ENCODE peak calls at places on chromosomes 7 and 10, in six cellular contexts. F, M, R, Y, X and G are unnamed samples.

GRCh38 chr10:119153661-119154060 is 11.9 kb downstream of the SFXN4 start:
- DNase-seq in F (no peak), M (no peak), R (no peak), Y (no peak), X (no peak), G (no peak)

GRCh38 chr7:30923774-30924413 is 12.2 kb downstream of the AQP1 start:
- DNase-seq in F (no peak), M (no peak), R (no peak), Y (no peak), X (no peak), G (peak; percentile 38)

GRCh38 chr7:114466911-114467310 is 52.3 kb downstream of the FOXP2 start:
- DNase-seq in F (no peak), M (no peak), R (no peak), Y (no peak), X (no peak), G (no peak)

GRCh38 chr10:24574161-24574560 is 149.5 kb downstream of the ARHGAP21 start:
- DNase-seq in F (no peak), M (no peak), R (no peak), Y (no peak), X (no peak), G (no peak)

GRCh38 chr10:127088908-127089307 is 107.5 kb downstream of the INSYN2A start:
- DNase-seq in F (no peak), M (no peak), R (no peak), Y (no peak), X (no peak), G (no peak)

GRCh38 chr10:101139421-101139911 is 8.4 kb downstream of the TLX1 start:
- DNase-seq in F (no peak), M (no peak), R (no peak), Y (peak; percentile 22), X (peak; percentile 15), G (peak; percentile 76)

GRCh38 chr10:31596765-31597164 is 277.7 kb downstream of the ZEB1 start:
- DNase-seq in F (no peak), M (no peak), R (no peak), Y (no peak), X (no peak), G (no peak)

GRCh38 chr10:93715345-93715744 is 13.0 kb upstream of the FRA10AC1 start:
- DNase-seq in F (no peak), M (no peak), R (no peak), Y (peak; percentile 63), X (no peak), G (no peak)

GRCh38 chr7:104299777-104300176 is 28.6 kb upstream of the LHFPL3 start:
- DNase-seq in F (no peak), M (no peak), R (no peak), Y (no peak), X (no peak), G (no peak)

GRCh38 chr10:42594246-42594650 is 44.1 kb downstream of the ZNF33B start:
- DNase-seq in F (no peak), M (no peak), R (no peak), Y (no peak), X (no peak), G (no peak)

GRCh38 chr7:98875501-98875900 is 2.8 kb upstream of the TRRAP start:
- DNase-seq in F (no peak), M (no peak), R (no peak), Y (no peak), X (no peak), G (no peak)

GRCh38 chr10:22002531-22003110 is 909 bp downstream of the DNAJC1 start:
- DNase-seq in F (peak; percentile 4), M (no peak), R (peak; percentile 11), Y (peak; percentile 20), X (peak; percentile 49), G (no peak)

GRCh38 chr10:72597897-72598296 is 28.0 kb downstream of the MICU1 start:
- DNase-seq in F (no peak), M (no peak), R (no peak), Y (peak; percentile 33), X (no peak), G (no peak)

GRCh38 chr7:150874401-150875198 is 22.3 kb downstream of the AOC1 start:
- DNase-seq in F (no peak), M (no peak), R (no peak), Y (peak; percentile 1), X (no peak), G (no peak)

GRCh38 chr10:131436467-131436866 is 124.9 kb upstream of the TCERG1L start:
- DNase-seq in F (no peak), M (no peak), R (no peak), Y (no peak), X (no peak), G (no peak)

GRCh38 chr7:100706672-100707311 is 871 bp downstream of the POP7 start:
- DNase-seq in F (no peak), M (no peak), R (no peak), Y (no peak), X (no peak), G (no peak)

GRCh38 chr10:7441395-7442161 is 30.7 kb upstream of the SFMBT2 start:
- DNase-seq in F (no peak), M (no peak), R (no peak), Y (no peak), X (no peak), G (no peak)

GRCh38 chr10:123451206-123451605 is 214.9 kb upstream of the GPR26 start:
- DNase-seq in F (no peak), M (no peak), R (no peak), Y (no peak), X (no peak), G (no peak)

GRCh38 chr10:10500941-10501340 is 516.7 kb upstream of the CELF2 start:
- DNase-seq in F (no peak), M (peak; percentile 20), R (no peak), Y (no peak), X (no peak), G (no peak)

GRCh38 chr7:149635561-149636329 is 137.6 kb downstream of the ZNF467 start:
- DNase-seq in F (no peak), M (no peak), R (no peak), Y (no peak), X (no peak), G (no peak)

GRCh38 chr7:134741901-134742635 is 37.4 kb upstream of the CALD1 start:
- DNase-seq in F (no peak), M (peak; percentile 84), R (no peak), Y (no peak), X (no peak), G (peak; percentile 53)

GRCh38 chr10:116160271-116160670 is 112.7 kb downstream of the GFRA1 start:
- DNase-seq in F (no peak), M (peak; percentile 28), R (no peak), Y (no peak), X (no peak), G (no peak)

GRCh38 chr10:85280014-85280413 is 951.6 kb downstream of the CCSER2 start:
- DNase-seq in F (no peak), M (no peak), R (no peak), Y (no peak), X (no peak), G (no peak)

GRCh38 chr7:132181946-132182685 is 394.2 kb downstream of the PLXNA4 start:
- DNase-seq in F (no peak), M (no peak), R (no peak), Y (no peak), X (no peak), G (no peak)

GRCh38 chr7:43779032-43779812 is 20.7 kb downstream of the BLVRA start:
- DNase-seq in F (no peak), M (no peak), R (no peak), Y (no peak), X (no peak), G (no peak)

GRCh38 chr10:118373786-118374185 is 31.7 kb upstream of the FAM204A start:
- DNase-seq in F (no peak), M (peak; percentile 69), R (no peak), Y (no peak), X (peak; percentile 83), G (no peak)

GRCh38 chr10:6356280-6356793 is 153.6 kb downstream of the PFKFB3 start:
- DNase-seq in F (no peak), M (no peak), R (no peak), Y (no peak), X (no peak), G (no peak)

GRCh38 chr10:113187066-113187777 is 237.2 kb downstream of the TCF7L2 start:
- DNase-seq in F (no peak), M (no peak), R (no peak), Y (no peak), X (no peak), G (no peak)

GRCh38 chr10:58318346-58318745 is 16.5 kb upstream of the UBE2D1 start:
- DNase-seq in F (no peak), M (no peak), R (no peak), Y (no peak), X (no peak), G (no peak)

GRCh38 chr10:30436200-30436599 is 2.2 kb downstream of the MAP3K8 start:
- DNase-seq in F (no peak), M (no peak), R (no peak), Y (no peak), X (peak; percentile 33), G (peak; percentile 69)